ENCODE peak calls at places on chromosome 5, in six cellular contexts. A is SJCRH30, O is right atrium auricular region, G is endothelial cell of umbilical vein, E is adrenal gland, T is Panc1. F is an unnamed sample.

GRCh38 chr5:122259995-122260394 is 52.0 kb upstream of the SNCAIP start:
- DNase-seq in A (no peak), O (no peak), G (no peak), E (peak; percentile 48), T (no peak), F (peak; percentile 66)

GRCh38 chr5:140145223-140145622 is 19.5 kb downstream of the IGIP start:
- DNase-seq in A (no peak), O (no peak), G (no peak), E (no peak), T (no peak), F (peak; percentile 36)

GRCh38 chr5:141783599-141784296 is 94.5 kb downstream of the PCDH1 start:
- DNase-seq in A (no peak), O (no peak), G (no peak), E (no peak), T (no peak), F (no peak)

GRCh38 chr5:14105717-14106435 is 37.3 kb upstream of the TRIO start:
- DNase-seq in A (peak; percentile 71), O (no peak), G (peak; percentile 83), E (peak; percentile 87), T (peak; percentile 96), F (peak; percentile 91)

GRCh38 chr5:35194636-35195471 is 35.4 kb downstream of the PRLR start:
- DNase-seq in A (no peak), O (no peak), G (no peak), E (no peak), T (no peak), F (no peak)

GRCh38 chr5:127561254-127561653 is 43.8 kb downstream of the PRRC1 start:
- DNase-seq in A (no peak), O (no peak), G (no peak), E (no peak), T (no peak), F (no peak)

GRCh38 chr5:74895906-74896305 is 29.7 kb upstream of the FAM169A start:
- DNase-seq in A (peak; percentile 35), O (peak; percentile 59), G (peak; percentile 71), E (peak; percentile 83), T (no peak), F (peak; percentile 47)

GRCh38 chr5:74240783-74241750 is 399.5 kb downstream of the ENC1 start:
- DNase-seq in A (peak; percentile 67), O (no peak), G (no peak), E (peak; percentile 17), T (no peak), F (peak; percentile 56)

GRCh38 chr5:61023131-61023530 is 78.1 kb downstream of the NDUFAF2 start:
- DNase-seq in A (no peak), O (no peak), G (no peak), E (no peak), T (no peak), F (no peak)

GRCh38 chr5:20360243-20360642 is 372.2 kb upstream of the CDH18 start:
- DNase-seq in A (no peak), O (no peak), G (no peak), E (no peak), T (no peak), F (no peak)

GRCh38 chr5:65625743-65626142 is 916 bp downstream of the SHLD3 start:
- DNase-seq in A (no peak), O (no peak), G (peak; percentile 4), E (no peak), T (no peak), F (no peak)

GRCh38 chr5:43560128-43560527 is 3.3 kb upstream of the PAIP1 start:
- DNase-seq in A (no peak), O (no peak), G (no peak), E (no peak), T (no peak), F (no peak)

DNA sequence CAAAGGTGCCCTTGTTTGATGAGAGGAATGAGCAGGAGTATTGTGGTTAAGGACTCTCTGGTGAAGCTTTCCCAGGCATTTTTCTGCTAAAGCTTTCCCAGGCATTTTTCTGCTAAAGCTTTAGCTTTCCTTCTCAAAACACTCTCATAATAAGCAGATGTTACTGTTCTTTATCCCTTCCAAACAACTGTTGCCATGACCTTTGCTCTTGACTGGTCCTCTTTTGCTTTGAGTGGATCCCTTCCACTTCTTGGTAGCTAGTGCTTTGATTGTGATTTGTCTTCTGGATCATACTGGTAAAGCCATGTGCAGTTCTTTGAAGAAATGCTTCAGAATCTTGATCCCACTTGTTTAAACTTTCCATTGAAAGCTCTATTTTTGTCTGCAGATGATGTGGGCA is 85.8 kb downstream of the GPBP1 start:
- DNase-seq in A (no peak), O (no peak), G (no peak), E (no peak), T (no peak), F (no peak)
- H3K36me3 ChIP-seq in A (peaks cover 53% of the 10 kb centered on the region), O (peaks cover 36% of the 10 kb centered on the region), G (peaks cover 8% of the 10 kb centered on the region), E (peaks cover 39% of the 10 kb centered on the region), T (peaks cover 30% of the 10 kb centered on the region), F (peaks cover 66% of the 10 kb centered on the region)

DNA sequence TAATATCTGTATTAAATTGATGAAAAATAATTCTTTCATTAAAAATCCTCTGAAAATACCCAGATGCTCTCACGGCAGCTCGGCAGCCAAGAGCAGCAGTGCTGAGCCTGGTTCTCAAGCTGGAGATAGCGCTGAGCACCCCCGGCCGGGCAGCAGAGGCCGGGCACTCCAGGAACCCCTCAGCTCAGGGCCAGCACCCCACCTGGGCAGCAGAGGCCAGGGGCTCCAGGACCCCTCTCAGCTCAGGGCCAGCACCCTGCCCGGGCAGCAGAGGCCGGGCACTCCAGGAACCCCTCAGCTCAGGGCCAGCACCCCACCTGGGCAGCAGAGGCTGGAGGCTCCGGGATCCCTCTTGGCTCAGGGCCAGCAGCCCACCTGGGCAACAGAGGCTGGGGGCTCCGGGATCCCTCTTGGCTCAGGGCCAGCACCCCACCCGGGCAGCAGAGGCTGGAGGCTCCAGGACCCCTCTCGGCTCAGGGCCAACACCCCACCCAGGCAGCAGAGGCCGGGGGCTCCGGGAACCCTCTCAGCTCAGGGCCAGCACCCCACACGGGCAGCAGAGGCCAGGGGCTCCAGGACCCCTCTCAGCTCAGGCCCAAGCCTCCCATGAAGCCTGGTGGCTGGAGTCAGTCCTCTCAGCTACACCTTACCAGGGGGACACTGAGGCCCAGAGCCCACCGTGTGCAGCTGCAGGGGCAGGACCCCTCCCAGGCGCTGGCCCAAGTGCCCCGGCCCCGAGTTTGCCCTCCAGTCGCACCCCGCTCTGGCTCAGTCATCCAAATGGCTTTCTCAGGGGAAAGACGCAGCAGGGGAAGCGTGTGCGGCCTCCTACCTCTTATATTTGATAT is 21.7 kb downstream of the CLPTM1L start:
- DNase-seq in A (no peak), O (no peak), G (no peak), E (no peak), T (no peak), F (no peak)
- H3K36me3 ChIP-seq in A (peaks cover 7% of the 10 kb centered on the region), O (peaks cover 74% of the 10 kb centered on the region), G (peaks cover 59% of the 10 kb centered on the region), E (peaks cover 70% of the 10 kb centered on the region), T (peaks cover 5% of the 10 kb centered on the region), F (peaks cover 75% of the 10 kb centered on the region)

DNA sequence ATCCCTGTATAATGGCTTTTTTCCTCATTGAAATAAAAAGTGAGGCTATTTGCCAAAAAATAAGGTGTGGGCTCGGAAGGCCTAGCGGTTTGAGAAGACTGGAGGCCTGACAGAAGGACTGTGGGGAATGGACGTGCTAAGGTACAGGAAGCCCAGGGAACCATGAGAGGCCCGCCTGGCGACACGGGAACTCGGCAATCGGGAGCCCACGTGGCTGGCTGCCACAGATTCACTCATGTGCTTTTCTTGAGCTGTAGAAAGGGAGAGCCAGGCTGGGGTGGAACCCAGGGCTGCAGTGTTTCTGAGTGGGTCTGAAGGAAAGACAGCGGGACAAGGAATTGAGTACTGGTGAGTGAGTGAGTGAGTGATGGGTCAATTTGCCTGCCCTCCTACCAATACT is 11.9 kb upstream of the DDX41 start:
- DNase-seq in A (no peak), O (no peak), G (no peak), E (peak; percentile 12), T (no peak), F (no peak)
- H3K36me3 ChIP-seq in A (peaks cover 37% of the 10 kb centered on the region), O (peaks cover 86% of the 10 kb centered on the region), G (peaks cover 71% of the 10 kb centered on the region), E (peaks cover 80% of the 10 kb centered on the region), T (peaks cover 19% of the 10 kb centered on the region), F (peaks cover 94% of the 10 kb centered on the region)

DNA sequence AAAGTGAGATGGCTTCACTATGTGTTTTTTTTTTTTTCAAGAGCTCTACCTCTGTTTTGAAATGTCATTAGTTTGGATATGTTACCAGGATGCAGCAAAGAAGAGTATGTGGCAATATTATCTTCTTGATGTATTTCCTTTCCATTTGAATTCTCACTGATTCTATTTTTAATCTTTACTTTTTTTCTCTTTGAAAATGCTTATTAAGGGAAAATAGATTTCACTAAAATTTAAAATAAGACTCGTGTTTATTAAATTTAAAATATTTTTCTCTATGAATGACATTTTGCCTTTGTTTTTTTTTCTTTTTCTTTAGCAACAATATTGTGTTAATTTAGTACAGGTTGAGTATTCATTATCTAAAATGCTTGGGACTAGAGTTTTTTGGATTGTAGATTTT is 29.2 kb downstream of the TENT2 start:
- DNase-seq in A (no peak), O (no peak), G (no peak), E (no peak), T (no peak), F (no peak)
- H3K36me3 ChIP-seq in A (peaks cover 49% of the 10 kb centered on the region), O (peaks cover 15% of the 10 kb centered on the region), G (no peaks in the 10 kb centered on the region), E (peaks cover 24% of the 10 kb centered on the region), T (peaks cover 49% of the 10 kb centered on the region), F (peaks cover 54% of the 10 kb centered on the region)

DNA sequence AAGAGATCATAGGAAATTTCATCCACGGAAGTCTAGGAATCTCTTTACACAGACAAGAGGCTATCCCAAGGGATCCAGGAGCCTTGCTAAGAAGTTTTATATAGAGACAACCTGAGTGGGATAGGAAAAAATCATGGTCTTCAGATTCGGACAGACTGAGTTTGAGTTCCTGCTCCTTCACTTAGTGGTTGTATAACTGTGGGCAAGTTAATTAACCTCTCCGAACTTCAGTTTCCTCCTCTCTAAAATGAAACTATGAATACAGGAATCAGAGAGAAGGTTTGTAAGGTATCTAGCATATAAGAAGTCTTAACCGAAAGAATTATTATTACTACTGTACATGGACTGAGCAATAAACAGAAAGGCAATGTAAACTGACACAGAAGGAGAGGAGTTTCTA is 35.1 kb downstream of the NR2F1-AS1 start:
- DNase-seq in A (no peak), O (no peak), G (no peak), E (no peak), T (no peak), F (no peak)
- H3K36me3 ChIP-seq in A (peaks cover 7% of the 10 kb centered on the region), O (no peaks in the 10 kb centered on the region), G (peaks cover 2% of the 10 kb centered on the region), E (no peaks in the 10 kb centered on the region), T (no peaks in the 10 kb centered on the region), F (peaks cover 2% of the 10 kb centered on the region)

DNA sequence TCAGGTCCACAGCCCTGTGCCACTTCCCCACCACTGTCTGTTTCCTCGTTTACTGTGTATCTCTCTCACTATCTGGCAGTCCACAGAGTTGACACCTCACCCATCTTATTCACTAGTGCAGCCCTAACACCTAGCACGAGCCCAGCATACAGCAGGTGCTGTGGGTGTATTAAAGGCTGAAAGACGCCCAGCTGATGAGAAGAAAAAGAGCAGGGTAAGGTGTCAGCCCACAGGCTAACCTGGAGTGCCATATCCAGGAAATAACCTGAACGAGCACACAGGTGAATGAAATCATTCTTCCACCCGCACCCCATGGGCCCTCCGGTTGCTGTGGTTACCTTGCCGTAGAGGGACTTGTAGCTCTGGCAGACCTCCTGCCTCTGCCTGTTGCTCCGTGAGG is 18.6 kb downstream of the ANXA6 start:
- DNase-seq in A (no peak), O (no peak), G (no peak), E (no peak), T (no peak), F (no peak)
- H3K36me3 ChIP-seq in A (peaks cover 82% of the 10 kb centered on the region), O (peaks cover 64% of the 10 kb centered on the region), G (peaks cover 65% of the 10 kb centered on the region), E (peaks cover 65% of the 10 kb centered on the region), T (no peaks in the 10 kb centered on the region), F (peaks cover 97% of the 10 kb centered on the region)

DNA sequence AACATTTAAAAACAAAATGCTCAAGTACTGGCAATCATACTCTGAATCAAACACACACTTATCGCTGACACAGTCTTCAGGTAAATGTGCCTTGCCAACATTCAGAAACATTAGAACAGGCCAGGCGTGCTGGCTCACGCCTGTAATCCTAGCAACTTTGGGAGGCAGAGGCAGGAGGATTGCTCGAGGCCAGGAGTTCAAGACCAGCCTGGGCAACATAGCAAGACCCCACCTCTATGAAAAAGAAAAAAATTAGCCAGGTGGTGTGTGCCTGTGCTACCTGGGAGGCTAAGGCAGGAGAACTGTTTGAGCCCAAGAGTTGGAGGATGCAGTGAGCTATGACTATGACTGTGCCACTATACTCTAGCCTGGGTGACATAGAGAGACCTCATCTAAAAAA is 20.6 kb downstream of the DROSHA start:
- DNase-seq in A (no peak), O (no peak), G (no peak), E (no peak), T (no peak), F (no peak)
- H3K36me3 ChIP-seq in A (peaks cover 81% of the 10 kb centered on the region), O (peaks cover 79% of the 10 kb centered on the region), G (peaks cover 24% of the 10 kb centered on the region), E (peaks cover 70% of the 10 kb centered on the region), T (peaks cover 21% of the 10 kb centered on the region), F (peaks cover 2% of the 10 kb centered on the region)

F was measured in SJSA1.